ENCODE peak calls at places on chromosome 10, in five cellular contexts. One of them, this sample, is unnamed.

GRCh38 chr10:30918651-30919050 is 113.0 kb downstream of the ZNF438 start:
- DNase-seq in prostate gland: no peak
- DNase-seq in endothelial cell of umbilical vein: no peak
- DNase-seq in sigmoid colon: no peak
- DNase-seq in stomach: no peak
- DNase-seq in this sample: no peak

GRCh38 chr10:68989317-68989990 is 851 bp downstream of the KIFBP start:
- DNase-seq in prostate gland: no peak
- DNase-seq in endothelial cell of umbilical vein: peak
- DNase-seq in sigmoid colon: no peak
- DNase-seq in stomach: no peak
- DNase-seq in this sample: no peak

GRCh38 chr10:103975169-103975568 is 8.2 kb downstream of the SLK start:
- DNase-seq in prostate gland: no peak
- DNase-seq in stomach: no peak
- DNase-seq in endothelial cell of umbilical vein: no peak
- DNase-seq in sigmoid colon: no peak
- DNase-seq in this sample: no peak

GRCh38 chr10:72645263-72645858 is 19.5 kb upstream of the MICU1 start:
- DNase-seq in endothelial cell of umbilical vein: no peak
- DNase-seq in stomach: no peak
- DNase-seq in prostate gland: no peak
- DNase-seq in sigmoid colon: no peak
- DNase-seq in this sample: no peak

GRCh38 chr10:61904711-61905445 is 3.4 kb downstream of the ARID5B start:
- DNase-seq in stomach: no peak
- DNase-seq in prostate gland: no peak
- DNase-seq in endothelial cell of umbilical vein: peak
- DNase-seq in sigmoid colon: no peak
- DNase-seq in this sample: peak

GRCh38 chr10:18319628-18320027 is 179.4 kb downstream of the CACNB2 start:
- DNase-seq in stomach: no peak
- DNase-seq in sigmoid colon: no peak
- DNase-seq in endothelial cell of umbilical vein: no peak
- DNase-seq in prostate gland: no peak
- DNase-seq in this sample: no peak

GRCh38 chr10:31759124-31759798 is 169.4 kb downstream of the ARHGAP12 start:
- DNase-seq in endothelial cell of umbilical vein: peak
- DNase-seq in sigmoid colon: peak
- DNase-seq in prostate gland: peak
- DNase-seq in stomach: peak
- DNase-seq in this sample: peak

GRCh38 chr10:5283305-5284158 is 81.2 kb upstream of the UCN3 start:
- DNase-seq in stomach: peak
- DNase-seq in sigmoid colon: peak
- DNase-seq in prostate gland: peak
- DNase-seq in endothelial cell of umbilical vein: peak
- DNase-seq in this sample: no peak

GRCh38 chr10:129325893-129326292 is 141.1 kb upstream of the MGMT start:
- DNase-seq in prostate gland: no peak
- DNase-seq in endothelial cell of umbilical vein: no peak
- DNase-seq in sigmoid colon: no peak
- DNase-seq in stomach: no peak
- DNase-seq in this sample: no peak

GRCh38 chr10:11058965-11059364 is 41.3 kb downstream of the CELF2 start:
- DNase-seq in prostate gland: no peak
- DNase-seq in endothelial cell of umbilical vein: no peak
- DNase-seq in sigmoid colon: no peak
- DNase-seq in stomach: no peak
- DNase-seq in this sample: no peak

GRCh38 chr10:129629911-129630310 is 162.9 kb downstream of the MGMT start:
- DNase-seq in sigmoid colon: no peak
- DNase-seq in stomach: no peak
- DNase-seq in prostate gland: no peak
- DNase-seq in endothelial cell of umbilical vein: no peak
- DNase-seq in this sample: no peak

GRCh38 chr10:101768791-101769170 is 7.1 kb downstream of the FGF8 start:
- DNase-seq in sigmoid colon: peak
- DNase-seq in stomach: no peak
- DNase-seq in endothelial cell of umbilical vein: no peak
- DNase-seq in prostate gland: no peak
- DNase-seq in this sample: no peak

GRCh38 chr10:123517376-123517775 is 148.8 kb upstream of the GPR26 start:
- DNase-seq in sigmoid colon: no peak
- DNase-seq in endothelial cell of umbilical vein: no peak
- DNase-seq in stomach: no peak
- DNase-seq in prostate gland: no peak
- DNase-seq in this sample: no peak

GRCh38 chr10:33216661-33217427 is 117.6 kb downstream of the NRP1 start:
- DNase-seq in endothelial cell of umbilical vein: peak
- DNase-seq in stomach: no peak
- DNase-seq in prostate gland: no peak
- DNase-seq in sigmoid colon: no peak
- DNase-seq in this sample: no peak

GRCh38 chr10:123150986-123151738 is 3.0 kb upstream of the BUB3 start:
- DNase-seq in stomach: no peak
- DNase-seq in endothelial cell of umbilical vein: peak
- DNase-seq in sigmoid colon: no peak
- DNase-seq in prostate gland: no peak
- DNase-seq in this sample: no peak

GRCh38 chr10:93766918-93767317 is 9.2 kb downstream of the LGI1 start:
- DNase-seq in stomach: no peak
- DNase-seq in endothelial cell of umbilical vein: no peak
- DNase-seq in sigmoid colon: no peak
- DNase-seq in prostate gland: no peak
- DNase-seq in this sample: no peak

GRCh38 chr10:132687181-132687892 is 98.6 kb downstream of the NKX6-2 start:
- DNase-seq in endothelial cell of umbilical vein: no peak
- DNase-seq in sigmoid colon: peak
- DNase-seq in stomach: no peak
- DNase-seq in prostate gland: no peak
- DNase-seq in this sample: no peak

GRCh38 chr10:97039538-97040247 is 146.1 kb downstream of the SLIT1 start:
- DNase-seq in stomach: no peak
- DNase-seq in endothelial cell of umbilical vein: no peak
- DNase-seq in sigmoid colon: no peak
- DNase-seq in prostate gland: no peak
- DNase-seq in this sample: no peak

GRCh38 chr10:79948976-79949722 is at the start of gene SFTPD:
- DNase-seq in endothelial cell of umbilical vein: no peak
- DNase-seq in sigmoid colon: no peak
- DNase-seq in stomach: no peak
- DNase-seq in prostate gland: no peak
- DNase-seq in this sample: no peak

GRCh38 chr10:33927347-33927746 is 592.9 kb upstream of the NRP1 start:
- DNase-seq in sigmoid colon: no peak
- DNase-seq in stomach: no peak
- DNase-seq in prostate gland: no peak
- DNase-seq in endothelial cell of umbilical vein: no peak
- DNase-seq in this sample: no peak

GRCh38 chr10:89476676-89477075 is 58.7 kb downstream of the SLC16A12 start:
- DNase-seq in sigmoid colon: no peak
- DNase-seq in endothelial cell of umbilical vein: no peak
- DNase-seq in stomach: peak
- DNase-seq in prostate gland: no peak
- DNase-seq in this sample: peak

GRCh38 chr10:52226448-52226847 is 87.6 kb upstream of the DKK1 start:
- DNase-seq in prostate gland: no peak
- DNase-seq in endothelial cell of umbilical vein: peak
- DNase-seq in sigmoid colon: no peak
- DNase-seq in stomach: no peak
- DNase-seq in this sample: no peak

GRCh38 chr10:110591760-110592159 is 24.3 kb downstream of the SMC3 start:
- DNase-seq in endothelial cell of umbilical vein: no peak
- DNase-seq in prostate gland: no peak
- DNase-seq in stomach: no peak
- DNase-seq in sigmoid colon: no peak
- DNase-seq in this sample: no peak

GRCh38 chr10:120455004-120455403 is 2.0 kb upstream of the PLPP4 start:
- DNase-seq in sigmoid colon: no peak
- DNase-seq in endothelial cell of umbilical vein: no peak
- DNase-seq in prostate gland: no peak
- DNase-seq in stomach: no peak
- DNase-seq in this sample: no peak

DNA sequence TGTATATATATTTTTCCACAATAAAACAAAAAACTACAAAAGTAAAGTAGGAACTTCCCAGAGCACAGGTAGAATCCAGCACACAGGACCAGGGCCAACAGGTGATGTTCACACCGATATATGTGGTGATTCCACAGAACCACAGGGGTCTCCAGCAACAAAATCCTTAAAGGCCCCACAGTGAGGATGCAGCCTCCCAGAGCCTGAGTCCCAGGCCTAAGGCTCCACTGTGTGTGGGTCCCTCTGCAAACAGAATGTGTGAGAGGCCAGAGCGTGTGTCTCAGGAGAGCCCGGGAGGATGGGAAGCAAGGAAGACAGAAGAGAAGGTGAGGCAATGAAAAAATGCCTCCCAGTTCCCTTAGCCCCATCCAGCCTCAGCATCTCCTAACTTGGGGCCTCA is 173.9 kb downstream of the GRID1 start:
- DNase-seq in endothelial cell of umbilical vein: no peak
- DNase-seq in sigmoid colon: no peak
- DNase-seq in stomach: no peak
- DNase-seq in prostate gland: no peak
- DNase-seq in this sample: no peak
- TF ChIP-seq POLR2AphosphoS5 in endothelial cell of umbilical vein: no peak
- TF ChIP-seq POLR2AphosphoS5 in sigmoid colon: no peak
- TF ChIP-seq POLR2AphosphoS5 in stomach: no peak
- TF ChIP-seq POLR2AphosphoS5 in prostate gland: no peak
- TF ChIP-seq POLR2AphosphoS5 in this sample: no peak

GRCh38 chr10:78805176-78805575 is 263.6 kb upstream of the ZMIZ1 start:
- DNase-seq in endothelial cell of umbilical vein: no peak
- DNase-seq in stomach: peak
- DNase-seq in sigmoid colon: peak
- DNase-seq in prostate gland: peak
- DNase-seq in this sample: peak
- TF ChIP-seq POLR2AphosphoS5 in endothelial cell of umbilical vein: no peak
- TF ChIP-seq POLR2AphosphoS5 in stomach: peak
- TF ChIP-seq POLR2AphosphoS5 in sigmoid colon: peak
- TF ChIP-seq POLR2AphosphoS5 in prostate gland: peak
- TF ChIP-seq POLR2AphosphoS5 in this sample: no peak

GRCh38 chr10:105864854-105865253 is 1223.8 kb downstream of the SORCS3 start:
- DNase-seq in endothelial cell of umbilical vein: no peak
- DNase-seq in prostate gland: no peak
- DNase-seq in stomach: no peak
- DNase-seq in sigmoid colon: no peak
- DNase-seq in this sample: no peak
- TF ChIP-seq POLR2AphosphoS5 in endothelial cell of umbilical vein: no peak
- TF ChIP-seq POLR2AphosphoS5 in prostate gland: no peak
- TF ChIP-seq POLR2AphosphoS5 in stomach: no peak
- TF ChIP-seq POLR2AphosphoS5 in sigmoid colon: no peak
- TF ChIP-seq POLR2AphosphoS5 in this sample: no peak

DNA sequence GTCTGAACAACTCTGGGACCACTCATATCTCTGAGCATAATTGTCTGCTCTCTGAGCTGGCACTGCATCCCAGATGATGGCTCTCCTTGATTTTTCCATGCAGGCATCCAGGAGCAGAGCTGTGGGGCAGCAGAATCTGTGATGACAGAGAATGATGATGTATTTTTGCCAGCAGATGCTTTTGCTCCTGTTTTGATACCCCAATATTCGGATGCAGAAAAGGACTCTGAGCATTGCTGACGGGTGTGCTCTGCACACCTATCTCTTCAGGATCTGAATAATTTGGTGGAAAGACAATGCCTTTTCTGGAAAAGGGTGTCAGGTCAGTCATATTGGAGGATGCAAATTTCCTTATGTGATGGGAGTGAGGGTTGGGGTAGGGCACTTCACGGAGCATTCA is 735.9 kb downstream of the KCNMA1 start:
- DNase-seq in sigmoid colon: no peak
- DNase-seq in endothelial cell of umbilical vein: no peak
- DNase-seq in prostate gland: no peak
- DNase-seq in stomach: no peak
- DNase-seq in this sample: no peak
- TF ChIP-seq POLR2AphosphoS5 in sigmoid colon: no peak
- TF ChIP-seq POLR2AphosphoS5 in endothelial cell of umbilical vein: no peak
- TF ChIP-seq POLR2AphosphoS5 in prostate gland: no peak
- TF ChIP-seq POLR2AphosphoS5 in stomach: no peak
- TF ChIP-seq POLR2AphosphoS5 in this sample: no peak

DNA sequence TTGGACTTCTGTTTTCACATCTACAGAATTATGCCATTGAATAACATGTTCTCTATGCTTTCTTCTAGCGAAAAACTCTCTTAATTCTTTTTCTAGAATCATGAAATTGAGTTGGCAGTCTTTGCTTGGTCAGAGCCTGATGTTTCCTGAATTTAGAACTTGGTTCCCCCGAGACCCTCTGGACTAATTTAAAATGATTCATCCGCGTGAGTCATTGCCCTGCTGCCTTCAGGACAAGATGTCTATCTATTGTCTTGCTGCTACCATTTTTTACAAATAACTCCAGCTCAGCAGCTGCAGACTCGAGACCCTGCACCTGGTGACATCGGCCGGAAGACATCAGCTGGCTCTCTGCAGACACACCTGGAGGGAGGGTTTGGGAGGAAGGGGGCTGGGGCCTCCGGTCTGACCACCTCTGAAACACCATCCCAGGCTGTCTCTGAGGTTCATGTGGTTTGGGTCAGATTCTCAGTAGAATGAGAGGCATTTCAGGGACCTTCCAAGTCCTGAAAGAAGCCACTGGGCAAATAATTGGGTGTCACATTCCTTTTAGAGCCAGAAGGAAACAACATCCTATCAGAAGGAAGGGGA is 20.9 kb upstream of the KLF6 start:
- DNase-seq in sigmoid colon: peak
- DNase-seq in stomach: no peak
- DNase-seq in endothelial cell of umbilical vein: peak
- DNase-seq in prostate gland: no peak
- DNase-seq in this sample: no peak
- TF ChIP-seq POLR2AphosphoS5 in sigmoid colon: peak
- TF ChIP-seq POLR2AphosphoS5 in stomach: no peak
- TF ChIP-seq POLR2AphosphoS5 in endothelial cell of umbilical vein: peak
- TF ChIP-seq POLR2AphosphoS5 in prostate gland: peak
- TF ChIP-seq POLR2AphosphoS5 in this sample: peak

GRCh38 chr10:64075604-64076003 is 554.4 kb downstream of the REEP3 start:
- DNase-seq in stomach: no peak
- DNase-seq in endothelial cell of umbilical vein: no peak
- DNase-seq in prostate gland: no peak
- DNase-seq in sigmoid colon: no peak
- DNase-seq in this sample: no peak
- TF ChIP-seq POLR2AphosphoS5 in stomach: no peak
- TF ChIP-seq POLR2AphosphoS5 in endothelial cell of umbilical vein: no peak
- TF ChIP-seq POLR2AphosphoS5 in prostate gland: no peak
- TF ChIP-seq POLR2AphosphoS5 in sigmoid colon: no peak
- TF ChIP-seq POLR2AphosphoS5 in this sample: no peak

GRCh38 chr10:70674560-70675495 is 2.5 kb downstream of the ADAMTS14 start:
- DNase-seq in prostate gland: no peak
- DNase-seq in stomach: no peak
- DNase-seq in sigmoid colon: no peak
- DNase-seq in endothelial cell of umbilical vein: no peak
- DNase-seq in this sample: no peak
- TF ChIP-seq POLR2AphosphoS5 in prostate gland: no peak
- TF ChIP-seq POLR2AphosphoS5 in stomach: no peak
- TF ChIP-seq POLR2AphosphoS5 in sigmoid colon: no peak
- TF ChIP-seq POLR2AphosphoS5 in endothelial cell of umbilical vein: no peak
- TF ChIP-seq POLR2AphosphoS5 in this sample: no peak

This sample was measured in breast epithelium.